ENCODE peak calls at places on chromosomes 1 and 21, in five cellular contexts. One of them, this sample, is unnamed.

GRCh38 chr1:203519053-203519770 is 25.3 kb downstream of the OPTC start:
- DNase-seq in stimulated activated CD4-positive, alpha-beta T cell treated with anti-CD3 and anti-CD28 coated beads, Interleukin-1b, Interleukin-23, amount 100 ng/mL, for 24 hours: no peak
- DNase-seq in CD8-positive, alpha-beta T cell: no peak
- DNase-seq in ELR: peak
- DNase-seq in neural progenitor cell: no peak
- DNase-seq in this sample: peak

GRCh38 chr1:45009296-45009865 is 1.7 kb downstream of the HECTD3 start:
- DNase-seq in stimulated activated CD4-positive, alpha-beta T cell treated with anti-CD3 and anti-CD28 coated beads, Interleukin-1b, Interleukin-23, amount 100 ng/mL, for 24 hours: no peak
- DNase-seq in CD8-positive, alpha-beta T cell: no peak
- DNase-seq in ELR: no peak
- DNase-seq in neural progenitor cell: no peak
- DNase-seq in this sample: no peak

GRCh38 chr1:92118826-92119225 is 38.7 kb downstream of the BTBD8 start:
- DNase-seq in stimulated activated CD4-positive, alpha-beta T cell treated with anti-CD3 and anti-CD28 coated beads, Interleukin-1b, Interleukin-23, amount 100 ng/mL, for 24 hours: no peak
- DNase-seq in CD8-positive, alpha-beta T cell: no peak
- DNase-seq in ELR: peak
- DNase-seq in neural progenitor cell: no peak
- DNase-seq in this sample: no peak

GRCh38 chr1:48023488-48023887 is 26.3 kb upstream of the TRABD2B start:
- DNase-seq in stimulated activated CD4-positive, alpha-beta T cell treated with anti-CD3 and anti-CD28 coated beads, Interleukin-1b, Interleukin-23, amount 100 ng/mL, for 24 hours: no peak
- DNase-seq in CD8-positive, alpha-beta T cell: no peak
- DNase-seq in ELR: no peak
- DNase-seq in neural progenitor cell: no peak
- DNase-seq in this sample: no peak

GRCh38 chr1:206544562-206545257 is 37.4 kb downstream of the RASSF5 start:
- DNase-seq in stimulated activated CD4-positive, alpha-beta T cell treated with anti-CD3 and anti-CD28 coated beads, Interleukin-1b, Interleukin-23, amount 100 ng/mL, for 24 hours: peak
- DNase-seq in CD8-positive, alpha-beta T cell: peak
- DNase-seq in ELR: peak
- DNase-seq in neural progenitor cell: peak
- DNase-seq in this sample: peak

GRCh38 chr1:20698195-20698910 is 19.5 kb downstream of the KIF17 start:
- DNase-seq in stimulated activated CD4-positive, alpha-beta T cell treated with anti-CD3 and anti-CD28 coated beads, Interleukin-1b, Interleukin-23, amount 100 ng/mL, for 24 hours: no peak
- DNase-seq in CD8-positive, alpha-beta T cell: no peak
- DNase-seq in ELR: peak
- DNase-seq in neural progenitor cell: no peak
- DNase-seq in this sample: no peak

GRCh38 chr1:67717876-67718275 is 32.9 kb downstream of the GADD45A start:
- DNase-seq in stimulated activated CD4-positive, alpha-beta T cell treated with anti-CD3 and anti-CD28 coated beads, Interleukin-1b, Interleukin-23, amount 100 ng/mL, for 24 hours: no peak
- DNase-seq in CD8-positive, alpha-beta T cell: no peak
- DNase-seq in ELR: peak
- DNase-seq in neural progenitor cell: no peak
- DNase-seq in this sample: no peak

GRCh38 chr1:198788561-198789064 is 149.8 kb downstream of the PTPRC start:
- DNase-seq in stimulated activated CD4-positive, alpha-beta T cell treated with anti-CD3 and anti-CD28 coated beads, Interleukin-1b, Interleukin-23, amount 100 ng/mL, for 24 hours: no peak
- DNase-seq in CD8-positive, alpha-beta T cell: peak
- DNase-seq in ELR: peak
- DNase-seq in neural progenitor cell: peak
- DNase-seq in this sample: peak

GRCh38 chr1:151799179-151800022 is 5.8 kb downstream of the LINGO4 start:
- DNase-seq in stimulated activated CD4-positive, alpha-beta T cell treated with anti-CD3 and anti-CD28 coated beads, Interleukin-1b, Interleukin-23, amount 100 ng/mL, for 24 hours: no peak
- DNase-seq in CD8-positive, alpha-beta T cell: no peak
- DNase-seq in ELR: peak
- DNase-seq in neural progenitor cell: peak
- DNase-seq in this sample: no peak

GRCh38 chr1:181159451-181160151 is 71.1 kb downstream of the IER5 start:
- DNase-seq in stimulated activated CD4-positive, alpha-beta T cell treated with anti-CD3 and anti-CD28 coated beads, Interleukin-1b, Interleukin-23, amount 100 ng/mL, for 24 hours: no peak
- DNase-seq in CD8-positive, alpha-beta T cell: peak
- DNase-seq in ELR: peak
- DNase-seq in neural progenitor cell: no peak
- DNase-seq in this sample: no peak

GRCh38 chr1:153537376-153537730 is 1.6 kb upstream of the S100A6 start:
- DNase-seq in stimulated activated CD4-positive, alpha-beta T cell treated with anti-CD3 and anti-CD28 coated beads, Interleukin-1b, Interleukin-23, amount 100 ng/mL, for 24 hours: no peak
- DNase-seq in CD8-positive, alpha-beta T cell: no peak
- DNase-seq in ELR: no peak
- DNase-seq in neural progenitor cell: no peak
- DNase-seq in this sample: no peak

GRCh38 chr1:58874757-58875755 is 91.2 kb upstream of the JUN start:
- DNase-seq in stimulated activated CD4-positive, alpha-beta T cell treated with anti-CD3 and anti-CD28 coated beads, Interleukin-1b, Interleukin-23, amount 100 ng/mL, for 24 hours: no peak
- DNase-seq in CD8-positive, alpha-beta T cell: no peak
- DNase-seq in ELR: no peak
- DNase-seq in neural progenitor cell: peak
- DNase-seq in this sample: peak

GRCh38 chr1:5508669-5509330 is 483.4 kb downstream of the NPHP4 start:
- DNase-seq in stimulated activated CD4-positive, alpha-beta T cell treated with anti-CD3 and anti-CD28 coated beads, Interleukin-1b, Interleukin-23, amount 100 ng/mL, for 24 hours: no peak
- DNase-seq in CD8-positive, alpha-beta T cell: no peak
- DNase-seq in ELR: no peak
- DNase-seq in neural progenitor cell: no peak
- DNase-seq in this sample: no peak

GRCh38 chr21:24759348-24760118 is 847.7 kb downstream of the MRPL39 start:
- DNase-seq in stimulated activated CD4-positive, alpha-beta T cell treated with anti-CD3 and anti-CD28 coated beads, Interleukin-1b, Interleukin-23, amount 100 ng/mL, for 24 hours: no peak
- DNase-seq in CD8-positive, alpha-beta T cell: no peak
- DNase-seq in ELR: peak
- DNase-seq in neural progenitor cell: no peak
- DNase-seq in this sample: no peak

GRCh38 chr1:27569506-27570382 is 34.2 kb downstream of the AHDC1 start:
- DNase-seq in stimulated activated CD4-positive, alpha-beta T cell treated with anti-CD3 and anti-CD28 coated beads, Interleukin-1b, Interleukin-23, amount 100 ng/mL, for 24 hours: no peak
- DNase-seq in CD8-positive, alpha-beta T cell: no peak
- DNase-seq in ELR: no peak
- DNase-seq in neural progenitor cell: peak
- DNase-seq in this sample: no peak

This sample was measured in NT2/D1.